ENCODE peak calls at places on chromosomes 2 and 18, in seven cellular contexts. J is KBM-7, Z is NCI-H1092 treated with DMSO at 0.1 percent for 48 hours, F is H4, T is dermis microvascular lymphatic vessel endothelial cell, O is GM19239, D is GM12892. H is an unnamed sample.

GRCh38 chr2:201959626-201960025 is 74.0 kb upstream of the FZD7 start:
- DNase-seq in O (no peak), D (no peak), J (no peak), F (peak; percentile 51), Z (no peak), T (no peak), H (no peak)

GRCh38 chr2:105007367-105007766 is 30.5 kb upstream of the MRPS9 start:
- DNase-seq in T (no peak), F (no peak), D (no peak), J (no peak), Z (no peak), O (no peak), H (no peak)

GRCh38 chr2:213121677-213122076 is 29.7 kb downstream of the IKZF2 start:
- DNase-seq in T (no peak), J (no peak), O (no peak), Z (no peak), D (no peak), F (no peak), H (no peak)

GRCh38 chr2:226483745-226484619 is 315.6 kb downstream of the IRS1 start:
- DNase-seq in F (no peak), O (no peak), J (no peak), D (no peak), T (no peak), Z (no peak), H (no peak)

GRCh38 chr2:175167076-175167791 is 769 bp downstream of the ATF2 start:
- DNase-seq in D (no peak), O (no peak), J (no peak), Z (peak; percentile 38), F (no peak), T (peak; percentile 65), H (peak; percentile 61)

GRCh38 chr2:37816686-37817085 is 108.4 kb upstream of the RMDN2 start:
- DNase-seq in D (no peak), T (no peak), O (no peak), J (peak; percentile 29), Z (no peak), F (no peak), H (no peak)

GRCh38 chr18:48295586-48296311 is 113.4 kb downstream of the ZBTB7C start:
- DNase-seq in J (no peak), D (no peak), T (no peak), O (no peak), F (no peak), Z (peak; percentile 74), H (no peak)

GRCh38 chr2:204114294-204114693 is 177.7 kb downstream of the ICOS start:
- DNase-seq in J (no peak), Z (no peak), O (no peak), D (no peak), T (peak; percentile 99), F (no peak), H (peak; percentile 99)

GRCh38 chr18:37565985-37566478 is 434 bp upstream of the CELF4 start:
- DNase-seq in J (no peak), O (no peak), D (no peak), F (peak; percentile 21), T (peak; percentile 35), Z (peak; percentile 96), H (no peak)

GRCh38 chr2:170715932-170716777 is 1.0 kb downstream of the SP5 start:
- DNase-seq in F (no peak), T (no peak), J (no peak), D (peak; percentile 33), Z (no peak), O (no peak), H (no peak)

GRCh38 chr2:233828546-233829192 is 25.7 kb downstream of the HJURP start:
- DNase-seq in D (no peak), F (no peak), O (no peak), T (no peak), J (no peak), Z (no peak), H (no peak)

GRCh38 chr2:70891572-70892356 is 43.9 kb upstream of the ATP6V1B1 start:
- DNase-seq in D (no peak), Z (no peak), J (no peak), O (no peak), T (peak; percentile 46), F (no peak), H (peak; percentile 64)

GRCh38 chr18:3610818-3611217 is 160.8 kb downstream of the TGIF1 start:
- DNase-seq in Z (no peak), J (no peak), D (no peak), O (no peak), F (no peak), T (no peak), H (no peak)

GRCh38 chr2:120771556-120772208 is 36.0 kb downstream of the GLI2 start:
- DNase-seq in Z (no peak), O (no peak), T (peak; percentile 28), J (no peak), F (peak; percentile 77), D (no peak), H (no peak)

GRCh38 chr2:240353086-240353798 is 82.2 kb upstream of the GPC1 start:
- DNase-seq in F (no peak), T (no peak), O (no peak), Z (no peak), J (no peak), D (no peak), H (no peak)

GRCh38 chr18:64207818-64208217 is 58.9 kb upstream of the LINC00305 start:
- DNase-seq in Z (no peak), O (no peak), T (no peak), J (no peak), F (peak; percentile 16), D (no peak), H (no peak)

GRCh38 chr2:105621038-105621437 is 123.7 kb upstream of the NCK2 start:
- DNase-seq in Z (no peak), O (no peak), J (no peak), T (no peak), D (no peak), F (no peak), H (no peak)

GRCh38 chr2:211611061-211611518 is 927.5 kb downstream of the ERBB4 start:
- DNase-seq in T (no peak), J (peak; percentile 4), F (peak; percentile 86), D (no peak), Z (no peak), O (no peak), H (no peak)

GRCh38 chr2:108965540-108966299 is 23.3 kb downstream of the EDAR start:
- DNase-seq in T (no peak), J (no peak), O (no peak), Z (no peak), D (no peak), F (no peak), H (no peak)

GRCh38 chr2:215149060-215149459 is 10.6 kb upstream of the ABCA12 start:
- DNase-seq in F (no peak), Z (no peak), J (no peak), O (no peak), T (no peak), D (no peak), H (no peak)

GRCh38 chr2:143808166-143808565 is 678.9 kb downstream of the ARHGAP15 start:
- DNase-seq in T (no peak), Z (no peak), O (no peak), J (no peak), F (no peak), D (no peak), H (no peak)